ENCODE peak calls at places on chromosomes 11 and 22, in four cellular contexts. Q, O, J and G are unnamed samples.
A peak's percentile ranks its signal among the peaks of the same experiment; 100 is the strongest.

GRCh38 chr22:44882226-44882905 is 127.4 kb downstream of the PHF21B start:
- DNase-seq in J (no peak), O (no peak), Q (peak; percentile 23), G (no peak)

GRCh38 chr22:37601540-37602442 is 6.8 kb upstream of the GGA1 start:
- DNase-seq in O (peak; percentile 67), J (peak; percentile 44), Q (peak; percentile 91), G (peak; percentile 52)

GRCh38 chr22:44337658-44338004 is 24.9 kb upstream of the SHISAL1 start:
- DNase-seq in Q (no peak), O (peak; percentile 52), J (no peak), G (peak; percentile 73)

GRCh38 chr11:35593143-35593542 is 25.1 kb upstream of the FJX1 start:
- DNase-seq in Q (no peak), J (no peak), O (peak; percentile 93), G (no peak)

GRCh38 chr22:42335839-42336378 is 65.5 kb upstream of the TCF20 start:
- DNase-seq in J (no peak), Q (no peak), O (no peak), G (peak; percentile 60)

GRCh38 chr11:73172992-73173656 is 31.0 kb upstream of the FCHSD2 start:
- DNase-seq in O (no peak), J (no peak), Q (peak; percentile 82), G (no peak)

GRCh38 chr22:43094085-43094484 is 4.9 kb upstream of the TTLL1 start:
- DNase-seq in O (peak; percentile 73), Q (no peak), J (no peak), G (peak; percentile 66)

GRCh38 chr11:74877132-74877531 is 71.8 kb downstream of the XRRA1 start:
- DNase-seq in J (peak; percentile 25), O (no peak), Q (no peak), G (no peak)

GRCh38 chr11:47412152-47412746 is 3.9 kb downstream of the SLC39A13 start:
- DNase-seq in J (peak; percentile 44), O (no peak), Q (peak; percentile 61), G (peak; percentile 65)

GRCh38 chr11:62148271-62148980 is 24.6 kb downstream of the INCENP start:
- DNase-seq in Q (no peak), J (no peak), O (no peak), G (no peak)

GRCh38 chr22:46731246-46732040 is 6.6 kb downstream of the CERK start:
- DNase-seq in J (no peak), O (peak; percentile 47), Q (no peak), G (peak; percentile 64)

GRCh38 chr11:121651267-121651625 is 198.5 kb upstream of the SORL1-AS1 start:
- DNase-seq in O (no peak), J (no peak), Q (no peak), G (no peak)

GRCh38 chr11:859394-860131 is 16.9 kb downstream of the TSPAN4 start:
- DNase-seq in J (no peak), Q (no peak), O (peak; percentile 67), G (peak; percentile 90)

GRCh38 chr22:31647066-31647465 is 14.9 kb downstream of the PISD start:
- DNase-seq in J (no peak), Q (no peak), O (no peak), G (no peak)

GRCh38 chr22:48488611-48489456 is 1338.8 kb downstream of the BRD1 start:
- DNase-seq in O (no peak), Q (peak; percentile 5), J (no peak), G (no peak)

GRCh38 chr11:11534981-11535380 is 86.8 kb downstream of the GALNT18 start:
- DNase-seq in O (no peak), J (no peak), Q (no peak), G (peak; percentile 20)

GRCh38 chr11:19924321-19925115 is 211.9 kb downstream of the NAV2 start:
- DNase-seq in Q (no peak), O (no peak), J (no peak), G (no peak)

GRCh38 chr11:117462848-117463247 is 135.2 kb downstream of the CEP164 start:
- DNase-seq in O (no peak), J (no peak), Q (no peak), G (no peak)

GRCh38 chr11:29093416-29093815 is 923.4 kb downstream of the KCNA4 start:
- DNase-seq in Q (no peak), J (no peak), O (no peak), G (no peak)

GRCh38 chr22:46105494-46106278 is 44.6 kb upstream of the PPARA start:
- DNase-seq in Q (peak; percentile 91), O (peak; percentile 96), J (no peak), G (no peak)

GRCh38 chr11:77147668-77148321 is 19.7 kb downstream of the MYO7A start:
- DNase-seq in Q (no peak), O (no peak), J (no peak), G (no peak)

GRCh38 chr11:64060861-64061444 is 25.2 kb downstream of the FLRT1 start:
- DNase-seq in Q (no peak), J (peak; percentile 33), O (no peak), G (peak; percentile 76)

GRCh38 chr22:30262917-30263741 is 3.5 kb downstream of the OSM start:
- DNase-seq in Q (peak; percentile 80), J (peak; percentile 59), O (no peak), G (peak; percentile 87)
- H3K4me3 ChIP-seq in Q (no peak overlapping the region), J (no peak overlapping the region), O (no peak overlapping the region), G (peak overlapping the region; percentile 32)

GRCh38 chr11:57777969-57778317 is 16.3 kb downstream of the CTNND1 start:
- DNase-seq in Q (peak; percentile 83), J (no peak), O (peak; percentile 56), G (no peak)
- H3K4me1 ChIP-seq in Q (peaks cover 85% of the 10 kb centered on the region), J (peaks cover 2% of the 10 kb centered on the region), O (peaks cover 78% of the 10 kb centered on the region), G (peaks cover 2% of the 10 kb centered on the region)

DNA sequence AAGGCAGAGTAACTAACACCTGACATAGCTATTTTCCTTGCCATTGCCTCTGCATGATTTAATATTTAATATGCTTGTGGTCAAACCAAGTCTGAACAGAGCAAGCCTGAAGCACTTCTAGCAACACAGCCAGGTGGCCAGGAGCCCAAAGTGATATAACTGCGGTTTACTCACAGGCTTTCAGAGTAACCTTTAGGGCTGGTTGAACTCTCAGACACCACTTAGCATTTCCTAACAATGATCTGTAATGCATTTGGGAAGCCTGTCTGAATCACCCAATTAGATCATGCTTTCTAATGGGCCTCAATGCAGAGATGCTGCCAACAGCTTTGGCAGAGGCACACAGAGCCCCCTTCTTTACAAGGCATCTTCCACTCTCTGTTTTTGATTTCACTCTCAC is 96.1 kb downstream of the FDX1 start:
- DNase-seq in Q (no peak), J (no peak), O (peak; percentile 97), G (no peak)
- H3K9me3 ChIP-seq in Q (peaks cover 6% of the 10 kb centered on the region), J (peaks cover 8% of the 10 kb centered on the region), O (no peaks in the 10 kb centered on the region), G (no peaks in the 10 kb centered on the region)

GRCh38 chr11:23542816-23543215 is 682.5 kb upstream of the CCDC179 start:
- DNase-seq in O (no peak), Q (no peak), J (no peak), G (no peak)

GRCh38 chr11:23539556-23539955 is 679.3 kb upstream of the CCDC179 start:
- DNase-seq in O (no peak), J (no peak), Q (no peak), G (no peak)

GRCh38 chr11:23542171-23542570 is 681.9 kb upstream of the CCDC179 start:
- DNase-seq in O (no peak), J (no peak), Q (no peak), G (no peak)

GRCh38 chr11:23540101-23540561 is 679.9 kb upstream of the CCDC179 start:
- DNase-seq in J (no peak), Q (peak; percentile 27), O (peak; percentile 32), G (no peak)

GRCh38 chr11:23543651-23544216 is 683.5 kb upstream of the CCDC179 start:
- DNase-seq in Q (no peak), J (no peak), O (no peak), G (no peak)
- H3K4me3 ChIP-seq in Q (no peak overlapping the region), J (no peak overlapping the region), O (no peak overlapping the region), G (no peak overlapping the region)

DNA sequence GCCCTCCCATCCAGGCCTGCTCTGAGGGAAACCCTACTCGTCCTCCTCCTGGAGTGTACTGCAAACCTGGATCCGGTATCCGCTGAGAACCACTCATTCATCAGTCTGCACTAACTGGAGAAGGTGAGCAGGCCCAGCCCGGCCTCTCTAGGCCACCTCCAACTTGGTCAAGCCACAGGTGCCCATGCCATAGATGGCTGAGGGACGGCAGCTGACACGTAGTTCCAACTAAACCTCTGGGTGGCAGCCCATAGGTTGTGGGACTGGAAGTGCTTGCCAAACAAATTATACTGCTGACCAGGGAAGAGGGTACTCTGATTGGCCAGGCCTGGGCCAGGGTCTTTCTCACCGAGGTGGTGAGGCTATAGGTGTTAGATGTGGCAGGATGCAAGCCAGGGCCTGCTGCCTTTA is 5.9 kb downstream of the KCNQ1OT1 start:
- DNase-seq in J (peak; percentile 46), Q (peak; percentile 38), O (no peak), G (no peak)
- H3K4me1 ChIP-seq in J (peaks cover 56% of the 10 kb centered on the region), Q (peaks cover 27% of the 10 kb centered on the region), O (no peaks in the 10 kb centered on the region), G (no peaks in the 10 kb centered on the region)

GRCh38 chr11:133661867-133662266 is 129.6 kb upstream of the OPCML start:
- DNase-seq in O (no peak), Q (no peak), J (no peak), G (no peak)
- H3K9me3 ChIP-seq in O (peaks cover 6% of the 10 kb centered on the region), Q (peaks cover 1% of the 10 kb centered on the region), J (no peaks in the 10 kb centered on the region), G (no peaks in the 10 kb centered on the region)

GRCh38 chr11:78657441-78657840 is 82.8 kb upstream of the NARS2 start:
- DNase-seq in Q (peak; percentile 5), O (no peak), J (no peak), G (no peak)
- H3K4me3 ChIP-seq in Q (no peak overlapping the region), O (no peak overlapping the region), J (no peak overlapping the region), G (no peak overlapping the region)

GRCh38 chr22:30291334-30291892 is 2.1 kb upstream of the CASTOR1 start:
- DNase-seq in O (no peak), Q (no peak), J (no peak), G (no peak)
- H3K4me1 ChIP-seq in O (peaks cover 35% of the 10 kb centered on the region), Q (peaks cover 4% of the 10 kb centered on the region), J (peaks cover 20% of the 10 kb centered on the region), G (peaks cover 16% of the 10 kb centered on the region)